ENCODE peak calls at places on chromosome 2, in four cellular contexts. T is uterus, M is heart right ventricle, L is A673. D is an unnamed sample.
A peak's percentile ranks its signal among the peaks of the same experiment; 100 is the strongest.

GRCh38 chr2:11710632-11711381 is 35.6 kb upstream of the LPIN1 start:
- DNase-seq in T (no peak), M (no peak), L (no peak), D (no peak)

GRCh38 chr2:72605836-72606442 is 219.9 kb downstream of the EXOC6B start:
- DNase-seq in T (no peak), M (no peak), L (peak; percentile 56), D (no peak)

GRCh38 chr2:190537765-190538164 is 3.2 kb upstream of the NEMP2 start:
- DNase-seq in T (no peak), M (no peak), L (no peak), D (no peak)

GRCh38 chr2:115560671-115561070 is 1118.2 kb downstream of the DPP10 start:
- DNase-seq in T (no peak), M (no peak), L (no peak), D (no peak)

GRCh38 chr2:127721978-127722355 is 20.7 kb downstream of the SFT2D3 start:
- DNase-seq in T (no peak), M (no peak), L (no peak), D (no peak)

GRCh38 chr2:45014016-45014702 is 4.9 kb upstream of the SIX2 start:
- DNase-seq in T (peak; percentile 31), M (peak; percentile 66), L (peak; percentile 74), D (no peak)

GRCh38 chr2:72454236-72454635 is 306.6 kb upstream of the CYP26B1 start:
- DNase-seq in T (no peak), M (no peak), L (no peak), D (no peak)

GRCh38 chr2:95728878-95729511 is 137.2 kb downstream of the TRIM43 start:
- DNase-seq in T (peak; percentile 64), M (peak; percentile 25), L (peak; percentile 72), D (peak; percentile 1)

GRCh38 chr2:189627789-189628188 is 33.5 kb upstream of the ASNSD1 start:
- DNase-seq in T (no peak), M (no peak), L (no peak), D (no peak)

GRCh38 chr2:77443076-77443475 is 79.1 kb downstream of the LRRTM4 start:
- DNase-seq in T (no peak), M (no peak), L (peak; percentile 3), D (no peak)

GRCh38 chr2:96344011-96344410 is 8.4 kb downstream of the NCAPH start:
- DNase-seq in T (no peak), M (no peak), L (no peak), D (peak; percentile 65)

GRCh38 chr2:218754781-218755180 is 27.2 kb upstream of the CYP27A1 start:
- DNase-seq in T (no peak), M (no peak), L (no peak), D (no peak)

GRCh38 chr2:179428659-179429058 is 164.0 kb upstream of the SESTD1 start:
- DNase-seq in T (no peak), M (no peak), L (no peak), D (no peak)

GRCh38 chr2:145006957-145007672 is 487.2 kb upstream of the ZEB2 start:
- DNase-seq in T (peak; percentile 22), M (peak; percentile 25), L (no peak), D (no peak)

GRCh38 chr2:133789743-133790142 is 221.5 kb upstream of the NCKAP5 start:
- DNase-seq in T (no peak), M (no peak), L (peak; percentile 77), D (no peak)

GRCh38 chr2:142190805-142191204 is 60.0 kb upstream of the LRP1B start:
- DNase-seq in T (no peak), M (no peak), L (peak; percentile 14), D (no peak)

GRCh38 chr2:119463136-119463535 is 31.5 kb downstream of the TMEM37 start:
- DNase-seq in T (no peak), M (no peak), L (no peak), D (no peak)

GRCh38 chr2:26669099-26669498 is 23.4 kb upstream of the KCNK3 start:
- DNase-seq in T (no peak), M (no peak), L (no peak), D (no peak)

GRCh38 chr2:88165604-88166003 is 4.5 kb upstream of the THNSL2 start:
- DNase-seq in T (no peak), M (no peak), L (no peak), D (no peak)

GRCh38 chr2:190791347-190791982 is 89.2 kb upstream of the GLS start:
- DNase-seq in T (peak; percentile 23), M (peak; percentile 15), L (peak; percentile 80), D (no peak)

GRCh38 chr2:162317910-162318279 is 589 bp downstream of the IFIH1 start:
- DNase-seq in T (peak; percentile 30), M (peak; percentile 19), L (peak; percentile 12), D (no peak)

GRCh38 chr2:36912692-36913091 is 53.6 kb downstream of the STRN start:
- DNase-seq in T (no peak), M (no peak), L (no peak), D (no peak)

GRCh38 chr2:81974216-81974615 is 1669.7 kb upstream of the LRRTM1 start:
- DNase-seq in T (no peak), M (no peak), L (no peak), D (no peak)

GRCh38 chr2:75481041-75481836 is 79.5 kb downstream of the EVA1A start:
- DNase-seq in T (no peak), M (no peak), L (peak; percentile 49), D (no peak)

GRCh38 chr2:187545238-187545751 is 8.9 kb downstream of the TFPI start:
- DNase-seq in T (no peak), M (no peak), L (peak; percentile 75), D (no peak)

GRCh38 chr2:233942731-233943130 is 25.6 kb downstream of the TRPM8 start:
- DNase-seq in T (no peak), M (no peak), L (no peak), D (no peak)

GRCh38 chr2:7203056-7203467 is 285.9 kb downstream of the RNF144A start:
- DNase-seq in T (peak; percentile 38), M (no peak), L (peak; percentile 83), D (peak; percentile 42)

GRCh38 chr2:26922638-26923466 is 47.6 kb upstream of the MAPRE3 start:
- DNase-seq in T (peak; percentile 55), M (peak; percentile 25), L (peak; percentile 92), D (peak; percentile 37)

GRCh38 chr2:159960413-159960812 is 102.0 kb downstream of the PLA2R1 start:
- DNase-seq in T (no peak), M (no peak), L (peak; percentile 49), D (no peak)

GRCh38 chr2:46257476-46257875 is 39.7 kb upstream of the EPAS1 start:
- DNase-seq in T (no peak), M (no peak), L (peak; percentile 5), D (no peak)

GRCh38 chr2:135727968-135728728 is 13.5 kb upstream of the UBXN4 start:
- DNase-seq in T (no peak), M (no peak), L (no peak), D (no peak)

GRCh38 chr2:68388772-68389171 is 23.7 kb downstream of the PLEK start:
- DNase-seq in T (no peak), M (no peak), L (no peak), D (no peak)
- H3K4me1 ChIP-seq in T (no peaks in the 10 kb centered on the region), M (peaks cover 25% of the 10 kb centered on the region), L (peaks cover 13% of the 10 kb centered on the region), D (peaks cover 40% of the 10 kb centered on the region)

GRCh38 chr2:172447811-172448493 is 20.6 kb downstream of the ITGA6 start:
- DNase-seq in T (no peak), M (no peak), L (no peak), D (no peak)
- H3K4me1 ChIP-seq in T (no peaks in the 10 kb centered on the region), M (peaks cover 26% of the 10 kb centered on the region), L (peaks cover 22% of the 10 kb centered on the region), D (peaks cover 74% of the 10 kb centered on the region)

GRCh38 chr2:239012936-239013669 is 165.2 kb downstream of the TWIST2 start:
- DNase-seq in T (no peak), M (no peak), L (no peak), D (no peak)
- H3K4me1 ChIP-seq in T (no peaks in the 10 kb centered on the region), M (no peaks in the 10 kb centered on the region), L (no peaks in the 10 kb centered on the region), D (no peaks in the 10 kb centered on the region)

DNA sequence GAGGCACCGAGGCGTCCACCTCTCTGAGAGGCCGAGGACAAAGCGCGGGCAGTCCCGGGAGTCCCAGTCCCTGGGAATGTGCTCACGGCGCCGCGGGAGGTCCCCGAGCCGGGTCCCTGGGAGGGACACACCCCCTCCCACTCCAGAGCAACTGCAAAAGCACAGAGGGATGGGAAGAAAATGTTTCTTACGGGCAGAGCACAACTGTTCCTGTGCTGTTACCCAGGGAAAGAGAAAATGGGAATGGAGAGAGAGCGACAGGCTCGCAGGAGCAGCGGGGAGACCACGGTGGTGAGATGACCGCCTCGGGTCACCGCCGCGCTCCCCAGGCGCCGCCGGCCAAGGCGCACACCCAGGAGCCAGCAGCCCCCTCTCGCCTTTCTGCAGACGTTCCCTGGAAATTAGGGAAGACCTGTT is 1.2 kb upstream of the BCL11A start:
- DNase-seq in T (no peak), M (no peak), L (peak; percentile 26), D (no peak)
- H3K4me1 ChIP-seq in T (no peaks in the 10 kb centered on the region), M (peaks cover 40% of the 10 kb centered on the region), L (peaks cover 35% of the 10 kb centered on the region), D (peaks cover 60% of the 10 kb centered on the region)

GRCh38 chr2:38394903-38395341 is 17.8 kb upstream of the ATL2 start:
- DNase-seq in T (no peak), M (no peak), L (peak; percentile 61), D (no peak)

GRCh38 chr2:38400513-38400912 is 23.4 kb upstream of the ATL2 start:
- DNase-seq in T (no peak), M (no peak), L (no peak), D (no peak)

GRCh38 chr2:38394041-38394440 is 17.0 kb upstream of the ATL2 start:
- DNase-seq in T (no peak), M (no peak), L (no peak), D (no peak)

GRCh38 chr2:38398739-38399138 is 21.7 kb upstream of the ATL2 start:
- DNase-seq in T (no peak), M (no peak), L (no peak), D (no peak)
- H3K4me1 ChIP-seq in T (no peaks in the 10 kb centered on the region), M (no peaks in the 10 kb centered on the region), L (no peaks in the 10 kb centered on the region), D (no peaks in the 10 kb centered on the region)

GRCh38 chr2:105753380-105753779 is 8.7 kb downstream of the NCK2 start:
- DNase-seq in T (no peak), M (no peak), L (no peak), D (no peak)

GRCh38 chr2:105754011-105754410 is 9.3 kb downstream of the NCK2 start:
- DNase-seq in T (no peak), M (no peak), L (no peak), D (peak; percentile 71)

GRCh38 chr2:105755895-105756294 is 11.2 kb downstream of the NCK2 start:
- DNase-seq in T (no peak), M (no peak), L (no peak), D (no peak)

GRCh38 chr2:105756435-105756834 is 11.7 kb downstream of the NCK2 start:
- DNase-seq in T (no peak), M (no peak), L (no peak), D (no peak)

GRCh38 chr2:105754999-105755398 is 10.3 kb downstream of the NCK2 start:
- DNase-seq in T (no peak), M (no peak), L (no peak), D (no peak)
- H3K4me1 ChIP-seq in T (no peaks in the 10 kb centered on the region), M (peaks cover 25% of the 10 kb centered on the region), L (no peaks in the 10 kb centered on the region), D (peaks cover 95% of the 10 kb centered on the region)